ENCODE peak calls at places on chromosome 5, in nine cellular contexts. C is stimulated activated CD4-positive, alpha-beta T cell treated with anti-CD3 and anti-CD28 coated beads, Interleukin-2, amount 100 ng/mL, for 24 hours; G is SJCRH30; W is T-cell; I is HS-5; M is activated T-helper 1 cell treated with Interleukin-2 at 50 U/mL for 16 hours; H is caudate nucleus; S is HuH-7.5; B is naive thymus-derived CD8-positive, alpha-beta T cell. A is an unnamed sample.

GRCh38 chr5:169367861-169368260 is 66.9 kb upstream of the SLIT3 start:
- DNase-seq in G (no peak), B (no peak), C (no peak), W (no peak), I (no peak), S (no peak), H (no peak), M (no peak), A (no peak)

GRCh38 chr5:57171818-57172465 is 1.9 kb upstream of the GPBP1 start:
- DNase-seq in M (no peak), W (no peak), H (no peak), I (no peak), G (no peak), B (no peak), S (no peak), C (peak; percentile 39), A (peak; percentile 33)

GRCh38 chr5:167802755-167803431 is 488.6 kb upstream of the WWC1 start:
- DNase-seq in M (no peak), H (no peak), S (no peak), B (no peak), W (no peak), I (peak; percentile 68), C (no peak), G (no peak), A (no peak)

GRCh38 chr5:5826911-5827310 is 404.4 kb downstream of the ICE1 start:
- DNase-seq in S (no peak), B (no peak), W (no peak), C (no peak), H (no peak), I (no peak), G (no peak), M (no peak), A (no peak)

GRCh38 chr5:121752149-121752548 is 99.5 kb upstream of the FTMT start:
- DNase-seq in C (no peak), G (no peak), B (no peak), W (no peak), M (no peak), S (no peak), I (no peak), H (no peak), A (no peak)

GRCh38 chr5:137753227-137753985 is 757 bp downstream of the HNRNPA0 start:
- DNase-seq in W (peak; percentile 47), G (peak; percentile 25), M (peak; percentile 22), C (peak; percentile 47), S (no peak), B (peak; percentile 24), H (no peak), I (no peak), A (no peak)

GRCh38 chr5:137263319-137263718 is 235.8 kb downstream of the SPOCK1 start:
- DNase-seq in I (no peak), S (no peak), G (no peak), M (no peak), C (no peak), W (no peak), H (no peak), B (no peak), A (no peak)

GRCh38 chr5:125037020-125037419 is 290.6 kb upstream of the ZNF608 start:
- DNase-seq in C (no peak), M (no peak), B (no peak), W (no peak), H (no peak), I (no peak), S (no peak), G (no peak), A (no peak)

GRCh38 chr5:16454686-16455085 is 10.9 kb downstream of the ZNF622 start:
- DNase-seq in C (no peak), G (no peak), H (no peak), S (no peak), I (no peak), B (no peak), W (no peak), M (no peak), A (no peak)

GRCh38 chr5:75048457-75048953 is 3.9 kb downstream of the GCNT4 start:
- DNase-seq in W (no peak), G (no peak), C (no peak), I (no peak), H (no peak), S (no peak), M (no peak), B (no peak), A (no peak)

GRCh38 chr5:87116821-87117512 is 150.7 kb upstream of the RASA1 start:
- DNase-seq in G (no peak), M (no peak), I (no peak), B (no peak), C (no peak), W (no peak), H (no peak), S (no peak), A (no peak)

GRCh38 chr5:140109050-140109817 is 4.7 kb upstream of the PURA start:
- DNase-seq in B (no peak), S (no peak), M (no peak), C (no peak), G (no peak), H (no peak), W (no peak), I (no peak), A (no peak)

GRCh38 chr5:97752871-97753270 is 569.8 kb upstream of the RIOK2 start:
- DNase-seq in S (no peak), W (no peak), H (no peak), I (no peak), M (no peak), C (no peak), B (no peak), G (peak; percentile 8), A (no peak)

GRCh38 chr5:150486402-150487198 is 21.3 kb upstream of the NDST1 start:
- DNase-seq in C (peak; percentile 50), G (peak; percentile 83), H (peak; percentile 64), B (peak; percentile 57), I (no peak), S (peak; percentile 81), W (peak; percentile 23), M (peak; percentile 17), A (no peak)

GRCh38 chr5:157295247-157295646 is 29.3 kb downstream of the CYFIP2 start:
- DNase-seq in S (no peak), W (no peak), B (no peak), G (no peak), C (no peak), M (no peak), I (no peak), H (no peak), A (no peak)

GRCh38 chr5:95638632-95639031 is 7.9 kb upstream of the RFESD start:
- DNase-seq in C (no peak), M (no peak), B (no peak), W (no peak), S (no peak), G (no peak), H (no peak), I (no peak), A (no peak)

GRCh38 chr5:122434547-122434946 is 122.5 kb downstream of the SNCAIP start:
- DNase-seq in G (no peak), W (no peak), B (no peak), H (no peak), M (no peak), S (no peak), I (no peak), C (no peak), A (no peak)

GRCh38 chr5:174900176-174900692 is 175.9 kb downstream of the MSX2 start:
- DNase-seq in B (no peak), I (no peak), C (no peak), H (no peak), S (no peak), W (no peak), G (peak; percentile 57), M (no peak), A (no peak)

GRCh38 chr5:138491669-138492551 is 26.6 kb downstream of the EGR1 start:
- DNase-seq in S (peak; percentile 51), W (peak; percentile 81), B (peak; percentile 87), C (peak; percentile 85), H (peak; percentile 89), I (peak; percentile 36), G (peak; percentile 87), M (peak; percentile 77), A (no peak)

GRCh38 chr5:125525356-125525755 is 778.9 kb upstream of the ZNF608 start:
- DNase-seq in G (no peak), B (no peak), C (no peak), M (no peak), W (no peak), I (no peak), S (no peak), H (no peak), A (no peak)

GRCh38 chr5:51411917-51412316 is 28.7 kb downstream of the ISL1 start:
- DNase-seq in W (no peak), B (no peak), M (no peak), H (no peak), G (no peak), C (no peak), I (no peak), S (no peak), A (no peak)

GRCh38 chr5:127805448-127805847 is 102.3 kb downstream of the CCDC192 start:
- DNase-seq in S (no peak), I (no peak), G (no peak), H (no peak), W (no peak), B (no peak), C (no peak), M (no peak), A (no peak)